ENCODE peak calls at places on chromosomes 2 and 18, in five cellular contexts. K is fibroblast of pulmonary artery, F is left lung, I is brain pericyte, P is mucosa of descending colon. A is an unnamed sample.

GRCh38 chr2:65662654-65663432 is 230.4 kb upstream of the SPRED2 start:
- DNase-seq in K (peak; percentile 49), F (no peak), I (no peak), P (peak; percentile 30), A (no peak)

GRCh38 chr2:147524912-147525311 is 319.9 kb upstream of the ACVR2A start:
- DNase-seq in K (no peak), F (no peak), I (no peak), P (no peak), A (no peak)

GRCh38 chr18:48693006-48693405 is 154.2 kb downstream of the CTIF start:
- DNase-seq in K (no peak), F (no peak), I (no peak), P (no peak), A (no peak)

GRCh38 chr2:171318463-171318934 is 115.3 kb downstream of the METTL8 start:
- DNase-seq in K (peak; percentile 27), F (no peak), I (no peak), P (peak; percentile 12), A (no peak)

GRCh38 chr18:12278153-12278764 is 24.1 kb downstream of the CIDEA start:
- DNase-seq in K (peak; percentile 26), F (no peak), I (no peak), P (no peak), A (no peak)

GRCh38 chr2:15298769-15299168 is 262.4 kb downstream of the NBAS start:
- DNase-seq in K (peak; percentile 78), F (no peak), I (no peak), P (peak; percentile 3), A (no peak)

GRCh38 chr18:23953984-23954383 is 60.6 kb upstream of the TTC39C start:
- DNase-seq in K (no peak), F (no peak), I (no peak), P (no peak), A (no peak)

GRCh38 chr2:81598437-81598836 is 1293.9 kb upstream of the LRRTM1 start:
- DNase-seq in K (no peak), F (no peak), I (no peak), P (no peak), A (no peak)

GRCh38 chr2:241112592-241112991 is 10.5 kb upstream of the MTERF4 start:
- DNase-seq in K (no peak), F (no peak), I (no peak), P (no peak), A (peak; percentile 73)

GRCh38 chr2:131152065-131152464 is 46.9 kb downstream of the PLEKHB2 start:
- DNase-seq in K (no peak), F (no peak), I (no peak), P (no peak), A (no peak)

GRCh38 chr2:202377308-202377736 is 1.2 kb downstream of the BMPR2 start:
- DNase-seq in K (no peak), F (peak; percentile 90), I (no peak), P (peak; percentile 40), A (no peak)

GRCh38 chr2:71850306-71850801 is 297.3 kb downstream of the CYP26B1 start:
- DNase-seq in K (no peak), F (no peak), I (no peak), P (no peak), A (no peak)

GRCh38 chr2:230008708-230009066 is 60.0 kb downstream of the SLC16A14 start:
- DNase-seq in K (peak; percentile 14), F (no peak), I (no peak), P (no peak), A (no peak)

GRCh38 chr18:25445430-25445829 is 93.5 kb upstream of the ZNF521 start:
- DNase-seq in K (no peak), F (no peak), I (no peak), P (no peak), A (no peak)

GRCh38 chr18:61025596-61025995 is 307.6 kb upstream of the CDH20 start:
- DNase-seq in K (no peak), F (no peak), I (no peak), P (no peak), A (no peak)

GRCh38 chr2:38830546-38831159 is 45.1 kb downstream of the DHX57 start:
- DNase-seq in K (no peak), F (no peak), I (no peak), P (no peak), A (no peak)

GRCh38 chr18:2529154-2529553 is 42.2 kb downstream of the METTL4 start:
- DNase-seq in K (peak; percentile 61), F (no peak), I (no peak), P (no peak), A (no peak)

GRCh38 chr18:26268454-26268853 is 42.2 kb downstream of the TAF4B start:
- DNase-seq in K (no peak), F (no peak), I (no peak), P (no peak), A (no peak)